ENCODE peak calls at places on chromosomes 11 and 22, in six cellular contexts. J is mesenchymal stem cell, D is IMR-90, N is neuronal stem cell, Q is H1, U is mesendoderm. T is an unnamed sample.

GRCh38 chr11:84673753-84674152 is 953.4 kb downstream of the DLG2 start:
- DNase-seq in J (peak), D (no peak), N (no peak), Q (no peak), U (peak), T (peak)

GRCh38 chr11:1968454-1968995 is 21.4 kb downstream of the MRPL23 start:
- DNase-seq in J (no peak), D (no peak), N (no peak), Q (no peak), U (no peak), T (no peak)

GRCh38 chr22:27663031-27663367 is 138.6 kb downstream of the MN1 start:
- DNase-seq in J (no peak), D (no peak), N (no peak), Q (no peak), U (no peak), T (no peak)

GRCh38 chr22:47091241-47091691 is 328.8 kb downstream of the TBC1D22A start:
- DNase-seq in J (no peak), D (no peak), N (no peak), Q (no peak), U (no peak), T (no peak)

GRCh38 chr11:88656960-88657738 is 319.6 kb upstream of the CTSC start:
- DNase-seq in J (no peak), D (no peak), N (no peak), Q (no peak), U (no peak), T (no peak)

GRCh38 chr11:109728056-109728455 is 306.1 kb downstream of the C11orf87 start:
- DNase-seq in J (peak), D (no peak), N (no peak), Q (no peak), U (no peak), T (no peak)

GRCh38 chr22:32482708-32483107 is 8.1 kb downstream of the FBXO7 start:
- DNase-seq in J (no peak), D (peak), N (no peak), Q (no peak), U (no peak), T (no peak)

GRCh38 chr22:35782504-35782903 is 64.8 kb downstream of the APOL5 start:
- DNase-seq in J (peak), D (no peak), N (no peak), Q (no peak), U (peak), T (no peak)

GRCh38 chr11:73734996-73735395 is 25.9 kb downstream of the RAB6A start:
- DNase-seq in J (peak), D (peak), N (no peak), Q (no peak), U (no peak), T (no peak)

GRCh38 chr22:37566903-37567798 is 6.9 kb downstream of the CDC42EP1 start:
- DNase-seq in J (peak), D (peak), N (peak), Q (no peak), U (peak), T (peak)

GRCh38 chr22:20118572-20119020 is 1.6 kb upstream of the TRMT2A start:
- DNase-seq in J (no peak), D (no peak), N (no peak), Q (no peak), U (no peak), T (no peak)

GRCh38 chr22:20116376-20116950 is 559 bp downstream of the RANBP1 start:
- DNase-seq in J (no peak), D (no peak), N (no peak), Q (no peak), U (no peak), T (no peak)

GRCh38 chr22:20116951-20117645 is at the start of gene TRMT2A:
- DNase-seq in J (peak), D (peak), N (peak), Q (peak), U (peak), T (peak)

GRCh38 chr22:20115691-20116375 is at the start of gene RANBP1:
- DNase-seq in J (no peak), D (no peak), N (no peak), Q (no peak), U (no peak), T (no peak)

GRCh38 chr22:20117656-20118571 is 888 bp upstream of the TRMT2A start:
- DNase-seq in J (peak), D (peak), N (no peak), Q (no peak), U (peak), T (no peak)
- H3K4ac ChIP-seq in J (peak), D (peak), N (peak), Q (peak), U (peak), T (peak)

GRCh38 chr11:9675691-9676090 is 11.8 kb downstream of the SWAP70 start:
- DNase-seq in J (no peak), D (no peak), N (no peak), Q (no peak), U (peak), T (peak)

GRCh38 chr11:9672288-9672916 is 8.5 kb downstream of the SWAP70 start:
- DNase-seq in J (peak), D (peak), N (no peak), Q (no peak), U (no peak), T (no peak)

GRCh38 chr11:9677951-9678350 is 14.1 kb downstream of the SWAP70 start:
- DNase-seq in J (no peak), D (no peak), N (no peak), Q (no peak), U (no peak), T (no peak)

GRCh38 chr11:9669954-9670353 is 6.1 kb downstream of the SWAP70 start:
- DNase-seq in J (no peak), D (no peak), N (no peak), Q (no peak), U (peak), T (no peak)

DNA sequence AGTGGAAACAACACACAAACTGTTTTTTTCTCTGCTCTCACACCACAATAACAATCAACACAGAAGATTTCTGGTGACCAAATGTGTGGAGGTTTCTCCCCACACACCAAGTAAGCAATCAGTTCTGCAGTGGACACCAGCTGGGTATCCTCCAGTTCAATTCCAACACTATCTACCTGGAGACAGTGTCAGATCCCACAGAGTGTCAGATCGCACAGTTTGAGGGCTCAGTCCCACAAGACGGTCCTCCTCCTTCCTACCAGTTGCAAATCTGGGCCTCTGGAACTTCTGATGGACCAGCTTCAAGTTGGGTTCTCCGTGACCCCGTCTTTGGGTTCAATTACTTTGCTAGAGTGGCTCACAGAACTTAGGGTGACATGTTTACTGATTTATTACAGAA is 9.0 kb downstream of the SWAP70 start:
- DNase-seq in J (no peak), D (no peak), N (no peak), Q (no peak), U (no peak), T (no peak)
- H3K4ac ChIP-seq in J (no peak), D (peak), N (no peak), Q (no peak), U (no peak), T (no peak)

DNA sequence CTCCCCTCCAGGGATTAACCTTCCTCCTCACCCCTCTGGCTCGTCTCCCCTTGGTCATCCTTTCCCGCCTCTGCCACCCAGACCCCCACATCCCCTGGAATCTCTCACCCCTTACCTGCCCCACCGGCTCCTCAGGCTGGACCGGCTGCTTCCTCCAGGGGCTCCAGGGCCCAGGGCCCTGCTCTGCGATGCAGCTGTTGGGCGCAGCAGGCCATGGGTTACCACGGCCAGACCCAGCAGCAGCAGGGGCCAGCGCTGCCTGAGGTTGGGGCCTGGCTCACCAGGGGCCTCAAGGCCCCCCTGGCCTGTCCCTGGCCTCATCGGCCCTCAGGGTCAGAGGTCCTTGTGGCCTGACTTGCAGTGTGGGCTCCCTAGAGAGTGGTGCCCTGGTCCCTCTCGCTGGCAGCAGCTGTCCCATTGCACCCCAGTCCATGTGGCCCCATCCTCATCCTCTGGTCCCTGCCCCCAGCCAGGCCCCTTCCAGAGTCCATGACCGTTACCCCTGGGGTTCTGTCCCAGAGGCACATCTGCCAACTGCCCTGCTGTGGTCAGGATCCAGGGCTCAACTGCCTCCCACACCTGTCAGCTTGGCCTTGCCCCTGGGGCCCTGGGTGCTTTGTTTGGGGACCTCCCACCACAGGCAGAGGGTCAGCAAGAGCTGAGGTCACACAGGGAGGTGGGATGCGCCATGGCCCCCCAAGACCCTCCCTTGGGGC is at the start of gene IGLL1:
- DNase-seq in J (no peak), D (no peak), N (no peak), Q (no peak), U (no peak), T (no peak)
- H3K4ac ChIP-seq in J (no peak), D (no peak), N (peak), Q (no peak), U (no peak), T (no peak)

DNA sequence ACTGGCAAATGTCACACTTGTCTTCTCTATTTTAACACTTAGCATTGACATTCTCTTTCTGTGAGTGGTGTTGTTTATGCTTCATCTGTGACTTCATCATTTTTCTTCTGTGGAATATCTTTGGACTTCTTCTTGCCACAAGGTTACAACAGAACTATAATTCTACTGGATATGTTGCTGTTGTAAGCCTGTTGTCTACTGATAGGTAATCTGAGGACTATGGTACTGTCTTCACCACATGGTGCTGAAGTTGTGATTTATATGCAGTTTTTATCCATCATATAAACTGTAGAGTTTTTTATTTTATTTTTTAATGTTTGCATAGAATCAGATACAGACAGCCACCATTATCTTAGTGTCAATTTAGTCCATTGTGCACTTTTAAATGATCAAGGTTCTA is 622.2 kb upstream of the CNTN5 start:
- DNase-seq in J (no peak), D (no peak), N (no peak), Q (no peak), U (no peak), T (no peak)
- H3K4ac ChIP-seq in J (no peak), D (no peak), N (no peak), Q (no peak), U (no peak), T (no peak)

DNA sequence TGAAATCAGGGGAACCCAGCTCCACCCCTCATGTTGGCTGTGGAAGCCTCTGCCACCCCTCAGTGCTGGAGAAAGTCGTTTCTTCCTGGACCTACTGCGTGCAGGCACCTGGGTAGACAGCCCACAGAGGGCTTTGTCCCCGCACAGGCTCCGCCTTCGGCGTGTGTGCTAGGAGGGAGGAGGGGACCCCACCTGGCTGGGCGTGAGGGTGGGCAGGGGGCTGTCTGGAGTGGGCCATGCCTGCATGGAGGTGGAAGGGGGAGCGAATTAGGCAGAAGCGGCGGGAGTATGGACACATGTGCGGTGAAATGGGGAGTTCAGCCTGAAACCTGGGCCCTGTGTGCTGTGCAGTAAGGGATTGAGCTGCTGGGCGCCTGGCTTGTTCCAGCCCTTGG is 49.3 kb downstream of the FBLN1 start:
- DNase-seq in J (no peak), D (no peak), N (no peak), Q (no peak), U (no peak), T (peak)
- H3K4ac ChIP-seq in J (peak), D (peak), N (no peak), Q (no peak), U (no peak), T (no peak)

DNA sequence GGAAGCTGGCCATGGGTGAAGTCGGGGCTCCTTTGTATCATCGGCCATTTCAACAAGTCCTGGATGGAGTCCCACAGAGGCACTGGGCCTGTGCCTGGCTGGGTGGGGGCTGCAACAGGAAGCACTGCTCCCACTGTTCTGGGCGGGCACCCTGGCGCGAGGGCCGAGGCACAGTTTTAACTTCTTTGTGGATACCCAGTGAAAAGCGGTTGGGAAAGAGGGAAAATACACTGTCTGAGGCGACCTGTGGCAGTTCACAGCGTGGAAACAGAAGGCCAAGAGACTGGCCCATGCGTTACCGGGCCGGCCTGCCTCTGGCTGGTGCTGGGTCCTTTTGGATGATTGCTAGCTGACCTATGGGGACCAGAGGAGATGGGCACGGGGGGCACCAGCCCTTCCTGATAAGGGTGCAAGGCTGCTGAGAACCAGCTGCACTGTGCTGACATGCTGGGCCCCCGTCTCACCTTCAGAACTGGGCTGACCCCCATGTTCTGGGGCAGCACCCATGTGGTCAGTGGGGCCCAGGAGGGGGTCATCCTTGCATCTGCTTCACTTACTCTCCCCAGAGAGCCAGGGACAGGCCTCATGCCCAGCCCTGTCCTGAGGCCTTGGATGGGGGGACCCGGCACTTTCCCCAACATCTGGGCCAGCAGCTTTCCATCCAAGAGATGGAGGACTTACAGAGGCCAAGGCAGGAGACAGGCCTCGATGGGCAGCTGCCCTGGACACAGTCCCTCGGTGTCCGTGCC is 4.2 kb downstream of the OVOL1 start:
- DNase-seq in J (no peak), D (no peak), N (no peak), Q (no peak), U (no peak), T (no peak)
- H3K4ac ChIP-seq in J (no peak), D (no peak), N (no peak), Q (no peak), U (no peak), T (no peak)